ENCODE peak calls at places on chromosomes 13 and 19, in eight cellular contexts. E, N, W, Y, F, Z, U and C are unnamed samples.

GRCh38 chr19:42149447-42150202 is 17.4 kb upstream of the POU2F2 start:
- DNase-seq in N (no peak), W (no peak), F (no peak), Z (no peak), Y (no peak), E (no peak), U (no peak), C (no peak)

GRCh38 chr13:91771229-91771628 is 372.8 kb downstream of the GPC5 start:
- DNase-seq in Z (no peak), W (no peak), F (no peak), U (no peak), E (no peak), N (no peak), Y (no peak), C (no peak)

GRCh38 chr19:11268783-11269267 is 6.5 kb upstream of the DOCK6 start:
- DNase-seq in W (no peak), N (no peak), Z (no peak), F (no peak), Y (peak), E (no peak), U (no peak), C (no peak)

GRCh38 chr13:24168392-24168750 is 7.9 kb downstream of the SPATA13 start:
- DNase-seq in N (no peak), W (no peak), Z (peak), U (no peak), Y (no peak), E (peak), F (no peak), C (no peak)

GRCh38 chr19:43755256-43755801 is 567 bp upstream of the SMG9 start:
- DNase-seq in U (peak), Z (peak), Y (peak), W (peak), F (peak), N (peak), E (peak), C (no peak)

GRCh38 chr13:97134364-97135095 is 87.6 kb upstream of the MBNL2 start:
- DNase-seq in Y (no peak), F (no peak), N (no peak), Z (no peak), W (no peak), U (no peak), E (no peak), C (no peak)

GRCh38 chr19:51521796-51522195 is 9.7 kb downstream of the SIGLEC6 start:
- DNase-seq in F (no peak), Z (no peak), U (no peak), W (no peak), N (no peak), E (no peak), Y (no peak), C (no peak)

GRCh38 chr13:41780736-41781708 is 179.9 kb downstream of the VWA8 start:
- DNase-seq in F (no peak), U (no peak), E (no peak), N (no peak), Z (no peak), Y (no peak), W (no peak), C (no peak)

GRCh38 chr19:40257096-40257517 is 28.0 kb downstream of the AKT2 start:
- DNase-seq in U (no peak), F (no peak), E (no peak), W (no peak), Y (peak), Z (no peak), N (no peak), C (no peak)

GRCh38 chr13:23378009-23378632 is 55.4 kb downstream of the SACS start:
- DNase-seq in N (no peak), Y (no peak), Z (peak), U (peak), W (no peak), E (no peak), F (peak), C (peak)

GRCh38 chr19:5150331-5150901 is 181.5 kb downstream of the KDM4B start:
- DNase-seq in U (no peak), W (no peak), N (no peak), Z (no peak), E (no peak), Y (peak), F (no peak), C (no peak)

GRCh38 chr19:33512021-33512420 is 9.6 kb downstream of the PEPD start:
- DNase-seq in E (no peak), N (no peak), Z (no peak), W (no peak), F (no peak), U (no peak), Y (no peak), C (no peak)

GRCh38 chr19:10070730-10071446 is 15.2 kb upstream of the SHFL start:
- DNase-seq in F (no peak), E (peak), Z (no peak), W (no peak), N (no peak), Y (no peak), U (no peak), C (no peak)